ENCODE peak calls at places on chromosome 19, in nine cellular contexts. One of them, this sample, is unnamed.

GRCh38 chr19:41298327-41298964 is 11.5 kb upstream of the CCDC97 start:
- DNase-seq in HS-5: no peak
- DNase-seq in fibroblast of pulmonary artery: peak
- DNase-seq in substantia nigra: no peak
- DNase-seq in stomach: peak
- DNase-seq in HuH-7.5: no peak
- DNase-seq in iris pigment epithelial cell: peak
- DNase-seq in activated naive CD8-positive, alpha-beta T cell treated with anti-CD3 and anti-CD28 coated beads, Interleukin-2, amount 50 U/mL, for 24 hours: peak
- DNase-seq in choroid plexus epithelial cell: peak
- DNase-seq in this sample: no peak

GRCh38 chr19:3606690-3607289 is at the start of gene TBXA2R:
- DNase-seq in HS-5: peak
- DNase-seq in fibroblast of pulmonary artery: peak
- DNase-seq in substantia nigra: no peak
- DNase-seq in stomach: peak
- DNase-seq in HuH-7.5: peak
- DNase-seq in iris pigment epithelial cell: peak
- DNase-seq in activated naive CD8-positive, alpha-beta T cell treated with anti-CD3 and anti-CD28 coated beads, Interleukin-2, amount 50 U/mL, for 24 hours: peak
- DNase-seq in choroid plexus epithelial cell: peak
- DNase-seq in this sample: no peak

GRCh38 chr19:48645652-48646191 is at the start of gene CA11:
- DNase-seq in HS-5: no peak
- DNase-seq in fibroblast of pulmonary artery: no peak
- DNase-seq in substantia nigra: no peak
- DNase-seq in stomach: no peak
- DNase-seq in HuH-7.5: no peak
- DNase-seq in iris pigment epithelial cell: no peak
- DNase-seq in activated naive CD8-positive, alpha-beta T cell treated with anti-CD3 and anti-CD28 coated beads, Interleukin-2, amount 50 U/mL, for 24 hours: no peak
- DNase-seq in choroid plexus epithelial cell: no peak
- DNase-seq in this sample: no peak

GRCh38 chr19:47032171-47032811 is 12.7 kb downstream of the NPAS1 start:
- DNase-seq in HS-5: no peak
- DNase-seq in fibroblast of pulmonary artery: no peak
- DNase-seq in substantia nigra: no peak
- DNase-seq in stomach: peak
- DNase-seq in HuH-7.5: peak
- DNase-seq in iris pigment epithelial cell: peak
- DNase-seq in activated naive CD8-positive, alpha-beta T cell treated with anti-CD3 and anti-CD28 coated beads, Interleukin-2, amount 50 U/mL, for 24 hours: peak
- DNase-seq in choroid plexus epithelial cell: peak
- DNase-seq in this sample: peak

GRCh38 chr19:54164369-54165068 is 5.0 kb upstream of the LENG1 start:
- DNase-seq in HS-5: no peak
- DNase-seq in fibroblast of pulmonary artery: peak
- DNase-seq in substantia nigra: no peak
- DNase-seq in stomach: peak
- DNase-seq in HuH-7.5: no peak
- DNase-seq in iris pigment epithelial cell: peak
- DNase-seq in activated naive CD8-positive, alpha-beta T cell treated with anti-CD3 and anti-CD28 coated beads, Interleukin-2, amount 50 U/mL, for 24 hours: peak
- DNase-seq in choroid plexus epithelial cell: peak
- DNase-seq in this sample: no peak

GRCh38 chr19:10543059-10543419 is 665 bp upstream of the ATG4D start:
- DNase-seq in HS-5: no peak
- DNase-seq in fibroblast of pulmonary artery: no peak
- DNase-seq in substantia nigra: no peak
- DNase-seq in stomach: no peak
- DNase-seq in HuH-7.5: no peak
- DNase-seq in iris pigment epithelial cell: no peak
- DNase-seq in activated naive CD8-positive, alpha-beta T cell treated with anti-CD3 and anti-CD28 coated beads, Interleukin-2, amount 50 U/mL, for 24 hours: no peak
- DNase-seq in choroid plexus epithelial cell: no peak
- DNase-seq in this sample: no peak

GRCh38 chr19:58519087-58519354 is 589 bp downstream of the ZBTB45 start:
- DNase-seq in HS-5: no peak
- DNase-seq in fibroblast of pulmonary artery: peak
- DNase-seq in substantia nigra: no peak
- DNase-seq in stomach: peak
- DNase-seq in HuH-7.5: peak
- DNase-seq in iris pigment epithelial cell: peak
- DNase-seq in activated naive CD8-positive, alpha-beta T cell treated with anti-CD3 and anti-CD28 coated beads, Interleukin-2, amount 50 U/mL, for 24 hours: peak
- DNase-seq in choroid plexus epithelial cell: peak
- DNase-seq in this sample: peak

GRCh38 chr19:48613852-48614435 is 932 bp downstream of the FAM83E start:
- DNase-seq in HS-5: no peak
- DNase-seq in fibroblast of pulmonary artery: no peak
- DNase-seq in substantia nigra: no peak
- DNase-seq in stomach: no peak
- DNase-seq in HuH-7.5: no peak
- DNase-seq in iris pigment epithelial cell: no peak
- DNase-seq in activated naive CD8-positive, alpha-beta T cell treated with anti-CD3 and anti-CD28 coated beads, Interleukin-2, amount 50 U/mL, for 24 hours: no peak
- DNase-seq in choroid plexus epithelial cell: no peak
- DNase-seq in this sample: no peak

GRCh38 chr19:18439025-18439909 is 1.3 kb upstream of the ISYNA1 start:
- DNase-seq in HS-5: peak
- DNase-seq in fibroblast of pulmonary artery: peak
- DNase-seq in substantia nigra: no peak
- DNase-seq in stomach: peak
- DNase-seq in HuH-7.5: no peak
- DNase-seq in iris pigment epithelial cell: peak
- DNase-seq in activated naive CD8-positive, alpha-beta T cell treated with anti-CD3 and anti-CD28 coated beads, Interleukin-2, amount 50 U/mL, for 24 hours: no peak
- DNase-seq in choroid plexus epithelial cell: peak
- DNase-seq in this sample: no peak

GRCh38 chr19:15869109-15869555 is 28.7 kb downstream of the CYP4F2 start:
- DNase-seq in HS-5: no peak
- DNase-seq in fibroblast of pulmonary artery: peak
- DNase-seq in substantia nigra: no peak
- DNase-seq in stomach: peak
- DNase-seq in HuH-7.5: peak
- DNase-seq in iris pigment epithelial cell: peak
- DNase-seq in activated naive CD8-positive, alpha-beta T cell treated with anti-CD3 and anti-CD28 coated beads, Interleukin-2, amount 50 U/mL, for 24 hours: peak
- DNase-seq in choroid plexus epithelial cell: peak
- DNase-seq in this sample: peak

GRCh38 chr19:45070861-45071544 is 5.3 kb downstream of the ZNF296 start:
- DNase-seq in HS-5: no peak
- DNase-seq in fibroblast of pulmonary artery: no peak
- DNase-seq in substantia nigra: no peak
- DNase-seq in stomach: peak
- DNase-seq in HuH-7.5: no peak
- DNase-seq in iris pigment epithelial cell: no peak
- DNase-seq in activated naive CD8-positive, alpha-beta T cell treated with anti-CD3 and anti-CD28 coated beads, Interleukin-2, amount 50 U/mL, for 24 hours: no peak
- DNase-seq in choroid plexus epithelial cell: no peak
- DNase-seq in this sample: no peak

GRCh38 chr19:13001166-13001501 is 5.9 kb downstream of the NFIX start:
- DNase-seq in HS-5: no peak
- DNase-seq in fibroblast of pulmonary artery: no peak
- DNase-seq in substantia nigra: no peak
- DNase-seq in stomach: no peak
- DNase-seq in HuH-7.5: no peak
- DNase-seq in iris pigment epithelial cell: no peak
- DNase-seq in activated naive CD8-positive, alpha-beta T cell treated with anti-CD3 and anti-CD28 coated beads, Interleukin-2, amount 50 U/mL, for 24 hours: no peak
- DNase-seq in choroid plexus epithelial cell: no peak
- DNase-seq in this sample: no peak

GRCh38 chr19:53664760-53665159 is 33.0 kb downstream of the DPRX start:
- DNase-seq in HS-5: no peak
- DNase-seq in fibroblast of pulmonary artery: no peak
- DNase-seq in substantia nigra: no peak
- DNase-seq in stomach: no peak
- DNase-seq in HuH-7.5: no peak
- DNase-seq in iris pigment epithelial cell: no peak
- DNase-seq in activated naive CD8-positive, alpha-beta T cell treated with anti-CD3 and anti-CD28 coated beads, Interleukin-2, amount 50 U/mL, for 24 hours: no peak
- DNase-seq in choroid plexus epithelial cell: no peak
- DNase-seq in this sample: no peak

GRCh38 chr19:35935911-35936737 is at the start of gene LRFN3:
- DNase-seq in HS-5: no peak
- DNase-seq in fibroblast of pulmonary artery: peak
- DNase-seq in substantia nigra: peak
- DNase-seq in stomach: peak
- DNase-seq in HuH-7.5: peak
- DNase-seq in iris pigment epithelial cell: peak
- DNase-seq in activated naive CD8-positive, alpha-beta T cell treated with anti-CD3 and anti-CD28 coated beads, Interleukin-2, amount 50 U/mL, for 24 hours: peak
- DNase-seq in choroid plexus epithelial cell: peak
- DNase-seq in this sample: no peak

GRCh38 chr19:3716147-3716668 is 8.0 kb downstream of the TJP3 start:
- DNase-seq in HS-5: no peak
- DNase-seq in fibroblast of pulmonary artery: no peak
- DNase-seq in substantia nigra: no peak
- DNase-seq in stomach: no peak
- DNase-seq in HuH-7.5: no peak
- DNase-seq in iris pigment epithelial cell: no peak
- DNase-seq in activated naive CD8-positive, alpha-beta T cell treated with anti-CD3 and anti-CD28 coated beads, Interleukin-2, amount 50 U/mL, for 24 hours: no peak
- DNase-seq in choroid plexus epithelial cell: no peak
- DNase-seq in this sample: no peak

GRCh38 chr19:4802711-4803110 is 11.2 kb downstream of the FEM1A start:
- DNase-seq in HS-5: no peak
- DNase-seq in fibroblast of pulmonary artery: no peak
- DNase-seq in substantia nigra: no peak
- DNase-seq in stomach: no peak
- DNase-seq in HuH-7.5: no peak
- DNase-seq in iris pigment epithelial cell: no peak
- DNase-seq in activated naive CD8-positive, alpha-beta T cell treated with anti-CD3 and anti-CD28 coated beads, Interleukin-2, amount 50 U/mL, for 24 hours: no peak
- DNase-seq in choroid plexus epithelial cell: no peak
- DNase-seq in this sample: no peak

GRCh38 chr19:40139533-40140287 is 49.0 kb upstream of the ZNF780A start:
- DNase-seq in HS-5: peak
- DNase-seq in fibroblast of pulmonary artery: peak
- DNase-seq in substantia nigra: no peak
- DNase-seq in stomach: no peak
- DNase-seq in HuH-7.5: no peak
- DNase-seq in iris pigment epithelial cell: peak
- DNase-seq in activated naive CD8-positive, alpha-beta T cell treated with anti-CD3 and anti-CD28 coated beads, Interleukin-2, amount 50 U/mL, for 24 hours: no peak
- DNase-seq in choroid plexus epithelial cell: peak
- DNase-seq in this sample: peak

GRCh38 chr19:41206456-41206855 is 12.6 kb upstream of the AXL start:
- DNase-seq in HS-5: no peak
- DNase-seq in fibroblast of pulmonary artery: no peak
- DNase-seq in substantia nigra: no peak
- DNase-seq in stomach: no peak
- DNase-seq in HuH-7.5: no peak
- DNase-seq in iris pigment epithelial cell: no peak
- DNase-seq in activated naive CD8-positive, alpha-beta T cell treated with anti-CD3 and anti-CD28 coated beads, Interleukin-2, amount 50 U/mL, for 24 hours: no peak
- DNase-seq in choroid plexus epithelial cell: no peak
- DNase-seq in this sample: no peak

GRCh38 chr19:21922276-21922675 is 86.3 kb upstream of the ZNF43 start:
- DNase-seq in HS-5: no peak
- DNase-seq in fibroblast of pulmonary artery: no peak
- DNase-seq in substantia nigra: no peak
- DNase-seq in stomach: no peak
- DNase-seq in HuH-7.5: no peak
- DNase-seq in iris pigment epithelial cell: no peak
- DNase-seq in activated naive CD8-positive, alpha-beta T cell treated with anti-CD3 and anti-CD28 coated beads, Interleukin-2, amount 50 U/mL, for 24 hours: no peak
- DNase-seq in choroid plexus epithelial cell: no peak
- DNase-seq in this sample: no peak

This sample was measured in AML-193.